ENCODE peak calls at places on chromosome 13, in five cellular contexts. P is left lung; U is effector CD8-positive, alpha-beta T cell; T is kidney epithelial cell; L is neural crest cell. I is an unnamed sample.

GRCh38 chr13:31859546-31859945 is 120.2 kb downstream of the RXFP2 start:
- DNase-seq in P (no peak), U (no peak), T (no peak), L (no peak), I (no peak)

GRCh38 chr13:97567510-97568243 is 133.7 kb downstream of the RAP2A start:
- DNase-seq in P (peak), U (no peak), T (peak), L (no peak), I (peak)

GRCh38 chr13:90594694-90595093 is 752.8 kb upstream of the MIR17HG start:
- DNase-seq in P (no peak), U (no peak), T (peak), L (no peak), I (no peak)

GRCh38 chr13:61727714-61728275 is 312.1 kb upstream of the PCDH20 start:
- DNase-seq in P (no peak), U (no peak), T (peak), L (no peak), I (no peak)

GRCh38 chr13:85816413-85816812 is 17.2 kb upstream of the SLITRK6 start:
- DNase-seq in P (no peak), U (no peak), T (no peak), L (no peak), I (no peak)

GRCh38 chr13:53023246-53023645 is 5.4 kb upstream of the OLFM4 start:
- DNase-seq in P (no peak), U (no peak), T (no peak), L (no peak), I (no peak)

GRCh38 chr13:99056381-99057014 is 78.6 kb upstream of the DOCK9 start:
- DNase-seq in P (no peak), U (no peak), T (no peak), L (no peak), I (peak)

GRCh38 chr13:94988654-94989053 is 276.3 kb upstream of the SOX21 start:
- DNase-seq in P (no peak), U (no peak), T (no peak), L (no peak), I (no peak)

GRCh38 chr13:59144700-59145099 is 1019.0 kb downstream of the DIAPH3 start:
- DNase-seq in P (no peak), U (no peak), T (no peak), L (no peak), I (no peak)

GRCh38 chr13:30610311-30610710 is 7.4 kb upstream of the USPL1 start:
- DNase-seq in P (no peak), U (no peak), T (no peak), L (no peak), I (no peak)

GRCh38 chr13:35854286-35854685 is 276.9 kb downstream of the DCLK1 start:
- DNase-seq in P (no peak), U (no peak), T (no peak), L (no peak), I (no peak)

GRCh38 chr13:108835082-108835481 is 205.7 kb downstream of the MYO16 start:
- DNase-seq in P (no peak), U (no peak), T (no peak), L (no peak), I (no peak)

GRCh38 chr13:27933580-27934328 is 14.0 kb downstream of the PDX1 start:
- DNase-seq in P (no peak), U (no peak), T (no peak), L (no peak), I (no peak)

GRCh38 chr13:25453966-25454365 is 82.2 kb downstream of the ATP8A2 start:
- DNase-seq in P (no peak), U (no peak), T (no peak), L (no peak), I (no peak)

GRCh38 chr13:46170687-46171086 is 11.3 kb downstream of the LCP1 start:
- DNase-seq in P (no peak), U (peak), T (no peak), L (peak), I (no peak)

GRCh38 chr13:66520511-66521390 is 709.4 kb downstream of the PCDH9 start:
- DNase-seq in P (no peak), U (no peak), T (no peak), L (no peak), I (no peak)

GRCh38 chr13:71358218-71358617 is 508.8 kb downstream of the DACH1 start:
- DNase-seq in P (no peak), U (no peak), T (no peak), L (no peak), I (no peak)

GRCh38 chr13:100440756-100441421 is 147.7 kb downstream of the GGACT start:
- DNase-seq in P (no peak), U (no peak), T (peak), L (no peak), I (no peak)

GRCh38 chr13:49651775-49652690 is 23.7 kb downstream of the ARL11 start:
- DNase-seq in P (no peak), U (no peak), T (no peak), L (no peak), I (no peak)

GRCh38 chr13:81171065-81171647 is 830.2 kb upstream of the SPRY2 start:
- DNase-seq in P (no peak), U (no peak), T (no peak), L (no peak), I (no peak)

GRCh38 chr13:97496511-97496910 is 62.5 kb downstream of the RAP2A start:
- DNase-seq in P (no peak), U (no peak), T (no peak), L (no peak), I (no peak)

GRCh38 chr13:25571237-25571636 is 199.5 kb downstream of the ATP8A2 start:
- DNase-seq in P (no peak), U (no peak), T (no peak), L (no peak), I (no peak)

GRCh38 chr13:112967666-112968379 is 1.2 kb upstream of the MCF2L start:
- DNase-seq in P (no peak), U (no peak), T (no peak), L (no peak), I (no peak)

GRCh38 chr13:49546559-49546958 is 38.8 kb downstream of the RCBTB1 start:
- DNase-seq in P (no peak), U (no peak), T (no peak), L (no peak), I (no peak)

GRCh38 chr13:51148952-51149573 is 38.0 kb upstream of the C13orf42 start:
- DNase-seq in P (no peak), U (no peak), T (no peak), L (peak), I (peak)

GRCh38 chr13:30256713-30257432 is 50.5 kb downstream of the KATNAL1 start:
- DNase-seq in P (no peak), U (no peak), T (no peak), L (no peak), I (peak)

GRCh38 chr13:30371649-30372265 is 50.5 kb upstream of the UBE2L5 start:
- DNase-seq in P (no peak), U (peak), T (no peak), L (no peak), I (peak)

GRCh38 chr13:38618336-38618735 is 68.5 kb upstream of the FREM2 start:
- DNase-seq in P (no peak), U (no peak), T (no peak), L (no peak), I (no peak)

GRCh38 chr13:51823351-51823750 is 19.4 kb upstream of the DHRS12 start:
- DNase-seq in P (no peak), U (no peak), T (no peak), L (no peak), I (no peak)

GRCh38 chr13:40665754-40666057 is 735 bp downstream of the FOXO1 start:
- DNase-seq in P (no peak), U (peak), T (no peak), L (no peak), I (peak)

GRCh38 chr13:20716951-20717350 is 13.5 kb downstream of the IL17D start:
- DNase-seq in P (no peak), U (no peak), T (no peak), L (no peak), I (no peak)

GRCh38 chr13:114164027-114164426 is 15.0 kb upstream of the CFAP97D2 start:
- DNase-seq in P (no peak), U (no peak), T (no peak), L (no peak), I (no peak)

GRCh38 chr13:44396963-44397580 is 23.4 kb downstream of the SERP2 start:
- DNase-seq in P (no peak), U (no peak), T (peak), L (no peak), I (no peak)

GRCh38 chr13:39263033-39263432 is 224.8 kb downstream of the NHLRC3 start:
- DNase-seq in P (no peak), U (no peak), T (no peak), L (peak), I (peak)

GRCh38 chr13:106109391-106109791 is 426.1 kb downstream of the EFNB2 start:
- DNase-seq in P (no peak), U (no peak), T (no peak), L (no peak), I (no peak)

GRCh38 chr13:91078093-91078679 is 269.3 kb upstream of the MIR17HG start:
- DNase-seq in P (no peak), U (no peak), T (no peak), L (no peak), I (peak)